ENCODE peak calls at places on chromosomes 16 and 17, in six cellular contexts. S is uterus, X is heart left ventricle, T is tibial nerve, H is body of pancreas, Q is A549. F is an unnamed sample. For H3K4me1, the result is how much of the 10 kb centered on the place peaks cover.

GRCh38 chr17:68595496-68595895 is 5.7 kb downstream of the FAM20A start:
- DNase-seq in S (peak), X (peak), T (peak), H (no peak), Q (no peak), F (no peak)

GRCh38 chr17:64332502-64332901 is 58.2 kb downstream of the PECAM1 start:
- DNase-seq in S (no peak), X (no peak), T (no peak), H (no peak), Q (no peak), F (no peak)

GRCh38 chr17:53390575-53390974 is 432.2 kb upstream of the KIF2B start:
- DNase-seq in S (no peak), X (no peak), T (no peak), H (no peak), Q (no peak), F (no peak)

GRCh38 chr16:57235128-57236092 is 9.6 kb upstream of the ARL2BP start:
- DNase-seq in S (no peak), X (no peak), T (no peak), H (no peak), Q (no peak), F (no peak)

GRCh38 chr16:10964891-10965326 is 20.5 kb downstream of the CLEC16A start:
- DNase-seq in S (no peak), X (no peak), T (no peak), H (no peak), Q (no peak), F (no peak)

GRCh38 chr17:14044702-14045101 is 24.6 kb upstream of the COX10 start:
- DNase-seq in S (no peak), X (no peak), T (no peak), H (no peak), Q (no peak), F (no peak)

GRCh38 chr17:65487990-65488389 is 73.5 kb downstream of the AXIN2 start:
- DNase-seq in S (no peak), X (no peak), T (no peak), H (no peak), Q (no peak), F (no peak)

GRCh38 chr16:67773569-67774456 is 32.5 kb downstream of the RANBP10 start:
- DNase-seq in S (no peak), X (no peak), T (no peak), H (no peak), Q (no peak), F (no peak)

GRCh38 chr17:8941980-8942617 is 23.4 kb downstream of the PIK3R5 start:
- DNase-seq in S (no peak), X (no peak), T (no peak), H (no peak), Q (no peak), F (no peak)

GRCh38 chr16:23283571-23283970 is 18.5 kb upstream of the SCNN1B start:
- DNase-seq in S (no peak), X (no peak), T (no peak), H (no peak), Q (no peak), F (no peak)

GRCh38 chr16:74297296-74297665 is 667 bp downstream of the PSMD7 start:
- DNase-seq in S (no peak), X (no peak), T (no peak), H (peak), Q (peak), F (no peak)

GRCh38 chr17:9817086-9817485 is 4.8 kb downstream of the GSG1L2 start:
- DNase-seq in S (no peak), X (no peak), T (no peak), H (peak), Q (no peak), F (no peak)

GRCh38 chr16:77234611-77235010 is 35.4 kb downstream of the SYCE1L start:
- DNase-seq in S (no peak), X (no peak), T (no peak), H (no peak), Q (no peak), F (no peak)

GRCh38 chr17:37478187-37478586 is 11.5 kb upstream of the DUSP14 start:
- DNase-seq in S (no peak), X (no peak), T (peak), H (no peak), Q (no peak), F (peak)

GRCh38 chr17:81977211-81978091 is at the start of gene ASPSCR1:
- DNase-seq in S (peak), X (peak), T (peak), H (peak), Q (peak), F (peak)

GRCh38 chr17:731943-732787 is at the start of gene TLCD3A:
- DNase-seq in S (peak), X (peak), T (peak), H (peak), Q (peak), F (peak)

GRCh38 chr17:63082952-63083351 is 116.9 kb downstream of the TANC2 start:
- DNase-seq in S (no peak), X (no peak), T (no peak), H (no peak), Q (no peak), F (no peak)

GRCh38 chr17:5585814-5586558 is 1.7 kb upstream of the NLRP1 start:
- DNase-seq in S (no peak), X (no peak), T (no peak), H (no peak), Q (no peak), F (no peak)

GRCh38 chr17:51260960-51261958 is 913 bp downstream of the UTP18 start:
- DNase-seq in S (peak), X (peak), T (peak), H (peak), Q (peak), F (peak)

GRCh38 chr17:51263001-51263400 is 2.7 kb downstream of the UTP18 start:
- DNase-seq in S (no peak), X (no peak), T (no peak), H (no peak), Q (no peak), F (no peak)

GRCh38 chr17:51259574-51260236 is at the start of gene MBTD1:
- DNase-seq in S (peak), X (peak), T (peak), H (peak), Q (peak), F (peak)

GRCh38 chr17:51258756-51259573 is 884 bp downstream of the MBTD1 start:
- DNase-seq in S (peak), X (peak), T (no peak), H (peak), Q (peak), F (no peak)

GRCh38 chr17:51260237-51260959 is at the start of gene UTP18:
- DNase-seq in S (peak), X (peak), T (peak), H (peak), Q (peak), F (peak)
- TF ChIP-seq POLR2A in S (peak), X (no peak), T (peak), H (peak), Q (peak), F (peak)

GRCh38 chr17:32806646-32807045 is 70.3 kb downstream of the MYO1D start:
- DNase-seq in S (no peak), X (no peak), T (no peak), H (no peak), Q (no peak), F (no peak)
- H3K27ac ChIP-seq in S (no peak), X (no peak), T (no peak), H (no peak), Q (no peak), F (no peak)

DNA sequence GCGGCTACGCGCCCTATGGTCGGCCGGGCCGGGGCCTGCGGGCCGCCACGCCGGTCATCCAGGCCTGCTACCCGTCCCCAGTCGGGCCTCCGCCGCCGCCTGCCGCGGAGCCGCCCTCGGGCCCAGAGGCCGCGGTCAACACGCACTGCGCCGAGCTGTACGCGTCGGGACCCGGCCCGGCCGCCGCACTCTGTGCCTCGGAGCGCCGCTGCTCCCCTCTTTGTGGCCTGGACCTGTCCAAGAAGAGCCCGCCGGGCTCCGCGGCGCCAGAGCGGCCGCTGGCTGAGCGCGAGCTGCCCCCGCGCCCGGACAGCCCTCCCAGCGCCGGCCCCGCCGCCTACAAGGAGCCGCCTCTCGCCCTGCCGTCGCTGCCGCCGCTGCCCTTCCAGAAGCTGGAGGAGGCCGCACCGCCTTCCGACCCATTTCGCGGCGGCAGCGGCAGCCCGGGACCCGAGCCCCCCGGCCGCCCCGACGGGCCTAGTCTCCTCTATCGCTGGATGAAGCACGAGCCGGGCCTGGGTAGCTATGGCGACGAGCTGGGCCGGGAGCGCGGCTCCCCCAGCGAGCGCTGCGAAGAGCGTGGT is 2.3 kb downstream of the HIC1 start:
- DNase-seq in S (no peak), X (no peak), T (no peak), H (no peak), Q (no peak), F (peak)
- H3K4me1 ChIP-seq in S (under half), X (half or more), T (under half), H (half or more), Q (under half), F (half or more)

GRCh38 chr16:73290258-73290657 is 242.3 kb upstream of the ZFHX3 start:
- DNase-seq in S (no peak), X (no peak), T (no peak), H (no peak), Q (no peak), F (no peak)

GRCh38 chr16:73285336-73285735 is 237.4 kb upstream of the ZFHX3 start:
- DNase-seq in S (no peak), X (no peak), T (no peak), H (no peak), Q (no peak), F (no peak)

GRCh38 chr16:73286643-73287267 is 238.8 kb upstream of the ZFHX3 start:
- DNase-seq in S (no peak), X (no peak), T (no peak), H (no peak), Q (no peak), F (no peak)

GRCh38 chr16:73288435-73288834 is 240.5 kb upstream of the ZFHX3 start:
- DNase-seq in S (no peak), X (no peak), T (no peak), H (no peak), Q (no peak), F (no peak)

GRCh38 chr16:73289232-73289631 is 241.3 kb upstream of the ZFHX3 start:
- DNase-seq in S (no peak), X (no peak), T (no peak), H (no peak), Q (no peak), F (no peak)
- TF ChIP-seq POLR2A in S (no peak), X (no peak), T (no peak), H (no peak), Q (no peak), F (no peak)

DNA sequence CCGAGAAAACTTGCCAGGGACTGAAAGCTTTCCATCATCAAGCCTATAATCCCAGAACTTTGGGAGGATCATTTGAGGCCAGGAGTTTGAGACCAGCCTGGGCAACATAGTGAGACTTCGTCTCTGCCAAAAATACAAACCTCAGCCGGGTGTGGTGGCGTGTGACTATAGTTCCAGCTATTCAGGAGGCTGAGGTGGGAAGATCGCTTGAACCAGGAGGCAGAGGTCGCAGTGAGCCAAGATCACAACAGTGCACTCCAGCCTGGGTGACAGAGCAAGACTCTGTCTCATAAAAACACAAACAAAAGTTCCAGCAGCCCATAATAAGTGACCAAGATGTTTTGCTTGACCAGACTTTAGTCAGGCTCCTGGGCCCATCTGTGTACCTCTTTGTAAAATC is 1.9 kb downstream of the MEAK7 start:
- DNase-seq in S (no peak), X (no peak), T (no peak), H (no peak), Q (no peak), F (peak)
- H3K27ac ChIP-seq in S (no peak), X (no peak), T (no peak), H (no peak), Q (peak), F (no peak)

GRCh38 chr17:42016952-42017865 is at the start of gene DNAJC7:
- DNase-seq in S (peak), X (peak), T (peak), H (peak), Q (peak), F (peak)

GRCh38 chr17:42018339-42018738 is 1.1 kb upstream of the DNAJC7 start:
- DNase-seq in S (no peak), X (no peak), T (no peak), H (no peak), Q (no peak), F (no peak)

GRCh38 chr17:42019509-42020404 is at the start of gene NKIRAS2:
- DNase-seq in S (peak), X (peak), T (peak), H (peak), Q (peak), F (peak)

GRCh38 chr17:42017866-42018200 is 594 bp upstream of the DNAJC7 start:
- DNase-seq in S (no peak), X (no peak), T (no peak), H (no peak), Q (no peak), F (no peak)

GRCh38 chr17:42018988-42019387 is 902 bp upstream of the NKIRAS2 start:
- DNase-seq in S (no peak), X (no peak), T (no peak), H (no peak), Q (no peak), F (no peak)
- H3K4me1 ChIP-seq in S (under half), X (half or more), T (under half), H (under half), Q (under half), F (half or more)

GRCh38 chr17:18314731-18315497 is at the start of the genes SMCR8 and TOP3A:
- DNase-seq in S (peak), X (peak), T (peak), H (peak), Q (peak), F (peak)
- TF ChIP-seq POLR2A in S (no peak), X (no peak), T (peak), H (peak), Q (peak), F (peak)

DNA sequence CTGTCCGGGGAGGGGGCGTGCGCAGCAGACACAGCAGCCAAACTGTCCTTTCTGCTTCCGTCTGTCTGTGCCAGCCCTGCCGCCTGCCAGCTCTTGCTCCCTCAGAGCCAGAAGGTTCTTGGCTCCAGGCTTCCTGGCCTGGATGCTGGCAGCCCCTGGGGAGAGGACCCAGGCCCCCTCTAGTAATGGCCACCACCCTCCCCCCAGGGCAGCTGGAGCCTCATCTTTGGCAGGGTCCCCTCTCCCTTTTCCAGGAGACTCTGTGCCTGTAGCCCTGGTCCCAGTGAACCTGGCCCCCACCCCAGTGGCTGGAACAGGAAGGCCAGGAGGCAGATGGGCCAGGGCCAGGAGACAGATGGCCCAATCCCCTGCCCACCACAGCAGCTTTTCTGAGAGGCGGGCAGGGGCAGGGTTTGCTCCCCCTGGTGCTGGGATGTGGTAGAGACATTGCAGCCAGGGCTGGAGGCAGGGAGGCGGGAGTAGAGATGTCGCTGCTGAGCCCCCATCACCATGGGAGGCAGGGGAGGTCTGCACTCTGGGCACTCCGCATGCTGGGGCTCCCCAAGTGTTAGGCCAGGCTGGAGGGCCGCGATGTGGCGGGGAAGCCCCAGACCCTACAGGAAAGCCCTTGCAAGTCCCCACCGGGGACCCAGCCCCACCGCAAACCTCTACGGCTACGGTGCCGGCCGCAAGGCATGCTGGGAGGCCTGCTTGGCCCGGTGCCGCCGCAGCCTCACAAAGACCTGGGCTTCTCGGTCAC is 16.7 kb downstream of the UNC13D start:
- DNase-seq in S (peak), X (peak), T (peak), H (peak), Q (peak), F (peak)
- H3K27ac ChIP-seq in S (peak), X (peak), T (peak), H (no peak), Q (no peak), F (peak)

F was measured in suprapubic skin.